ENCODE peak calls at places on chromosomes 1 and 21, in nine cellular contexts. W is esophagus squamous epithelium; R is amygdala; Z is COR-L47; F is C1 segment of cervical spinal cord; C is activated T-cell treated with anti-CD3 and anti-CD28 coated beads, Interleukin-2, amount 50 U/mL, for 72 hours; H is OCI-LY7; O is stimulated activated CD4-positive, alpha-beta T cell treated with anti-CD3 and anti-CD28 coated beads, Interleukin-15, amount 100 ng/mL, for 24 hours; S is heart left ventricle. J is an unnamed sample.

GRCh38 chr1:162552684-162553252 is 8.8 kb upstream of the UAP1 start:
- DNase-seq in W (no peak), R (no peak), Z (no peak), F (no peak), C (no peak), H (no peak), O (no peak), S (no peak), J (no peak)

GRCh38 chr1:45423907-45424678 is 66.9 kb downstream of the TESK2 start:
- DNase-seq in W (no peak), R (no peak), Z (no peak), F (no peak), C (no peak), H (no peak), O (no peak), S (no peak), J (no peak)

GRCh38 chr21:37032293-37032692 is 25.8 kb downstream of the RIPPLY3 start:
- DNase-seq in W (no peak), R (no peak), Z (no peak), F (no peak), C (no peak), H (no peak), O (no peak), S (no peak), J (no peak)

GRCh38 chr1:40868051-40868723 is 6.0 kb upstream of the CITED4 start:
- DNase-seq in W (no peak), R (no peak), Z (no peak), F (no peak), C (no peak), H (no peak), O (no peak), S (no peak), J (peak)

GRCh38 chr1:206578115-206578935 is 33.9 kb downstream of the EIF2D start:
- DNase-seq in W (no peak), R (no peak), Z (no peak), F (no peak), C (peak), H (no peak), O (no peak), S (no peak), J (no peak)

GRCh38 chr1:157089789-157090188 is 9.8 kb downstream of the ETV3L start:
- DNase-seq in W (no peak), R (no peak), Z (no peak), F (no peak), C (no peak), H (no peak), O (no peak), S (no peak), J (no peak)

GRCh38 chr1:30887485-30888315 is 20.9 kb downstream of the SDC3 start:
- DNase-seq in W (no peak), R (no peak), Z (no peak), F (no peak), C (no peak), H (no peak), O (no peak), S (no peak), J (peak)

GRCh38 chr1:153968000-153968363 is 280 bp downstream of the CREB3L4 start:
- DNase-seq in W (no peak), R (no peak), Z (peak), F (no peak), C (no peak), H (no peak), O (no peak), S (no peak), J (no peak)

GRCh38 chr1:26799479-26800133 is 11.9 kb downstream of the PIGV start:
- DNase-seq in W (no peak), R (peak), Z (no peak), F (peak), C (peak), H (no peak), O (peak), S (peak), J (no peak)

GRCh38 chr1:212238552-212238951 is 46.7 kb upstream of the PPP2R5A start:
- DNase-seq in W (no peak), R (no peak), Z (no peak), F (peak), C (no peak), H (no peak), O (no peak), S (peak), J (no peak)

GRCh38 chr1:158212315-158212714 is 31.6 kb downstream of the CD1D start:
- DNase-seq in W (no peak), R (no peak), Z (no peak), F (no peak), C (no peak), H (no peak), O (no peak), S (no peak), J (no peak)

GRCh38 chr1:86687595-86687994 is 16.8 kb upstream of the SH3GLB1 start:
- DNase-seq in W (no peak), R (no peak), Z (peak), F (no peak), C (no peak), H (peak), O (no peak), S (no peak), J (no peak)